ENCODE peak calls at places on chromosomes 1 and 21, in six cellular contexts. N is H9, J is brain microvascular endothelial cell, B is AG09309, A is omental fat pad, V is GM10248. U is an unnamed sample.

GRCh38 chr21:45356653-45357435 is 48.1 kb upstream of the COL18A1 start:
- DNase-seq in B (no peak), V (no peak), J (no peak), A (no peak), N (no peak), U (no peak)

GRCh38 chr1:91555821-91556531 is 55.3 kb downstream of the CDC7 start:
- DNase-seq in B (peak), A (no peak), V (no peak), N (no peak), J (peak), U (peak)

GRCh38 chr1:111199881-111200801 is at the start of gene DENND2D:
- DNase-seq in A (no peak), B (no peak), N (no peak), J (no peak), V (no peak), U (peak)

GRCh38 chr1:9615316-9616063 is 26.8 kb downstream of the TMEM201 start:
- DNase-seq in N (peak), J (peak), B (no peak), A (no peak), V (peak), U (peak)

GRCh38 chr1:51558375-51558924 is 39.4 kb upstream of the EPS15 start:
- DNase-seq in B (peak), A (no peak), V (no peak), J (peak), N (peak), U (no peak)

GRCh38 chr1:16275591-16275990 is 38.6 kb upstream of the CPLANE2 start:
- DNase-seq in V (no peak), A (no peak), B (no peak), J (no peak), N (no peak), U (no peak)

GRCh38 chr1:174013864-174014418 is 8.2 kb downstream of the RC3H1 start:
- DNase-seq in B (no peak), N (no peak), A (no peak), J (no peak), V (no peak), U (no peak)

GRCh38 chr1:156502749-156503671 is 2.4 kb upstream of the MEF2D start:
- DNase-seq in B (peak), N (peak), A (no peak), J (peak), V (no peak), U (no peak)

GRCh38 chr1:165352442-165353293 is 3.8 kb downstream of the LMX1A start:
- DNase-seq in N (peak), A (no peak), J (no peak), V (no peak), B (no peak), U (no peak)

GRCh38 chr21:45076245-45076661 is 1.9 kb downstream of the ADARB1 start:
- DNase-seq in N (peak), B (no peak), A (no peak), J (peak), V (no peak), U (peak)

GRCh38 chr1:201307760-201308499 is 24.6 kb downstream of the PKP1 start:
- DNase-seq in J (no peak), V (no peak), N (no peak), A (no peak), B (no peak), U (no peak)

GRCh38 chr1:151512801-151513625 is 1.8 kb downstream of the CGN start:
- DNase-seq in J (no peak), N (peak), B (no peak), A (no peak), V (no peak), U (no peak)

GRCh38 chr21:39612233-39613028 is at the start of gene B3GALT5:
- DNase-seq in J (no peak), V (no peak), B (no peak), N (peak), A (no peak), U (no peak)

GRCh38 chr21:32611471-32611997 is 643 bp downstream of the CFAP298 start:
- DNase-seq in A (no peak), B (no peak), V (peak), J (peak), N (no peak), U (peak)

GRCh38 chr1:10888289-10888688 is 91.8 kb upstream of the CASZ1 start:
- DNase-seq in J (no peak), A (no peak), V (no peak), N (peak), B (no peak), U (no peak)

GRCh38 chr1:89987170-89987819 is 7.6 kb upstream of the ZNF326 start:
- DNase-seq in B (peak), A (no peak), N (peak), J (peak), V (peak), U (peak)

GRCh38 chr21:28068455-28069358 is 924.0 kb downstream of the LTN1 start:
- DNase-seq in V (no peak), J (no peak), N (no peak), A (no peak), B (no peak), U (no peak)

DNA sequence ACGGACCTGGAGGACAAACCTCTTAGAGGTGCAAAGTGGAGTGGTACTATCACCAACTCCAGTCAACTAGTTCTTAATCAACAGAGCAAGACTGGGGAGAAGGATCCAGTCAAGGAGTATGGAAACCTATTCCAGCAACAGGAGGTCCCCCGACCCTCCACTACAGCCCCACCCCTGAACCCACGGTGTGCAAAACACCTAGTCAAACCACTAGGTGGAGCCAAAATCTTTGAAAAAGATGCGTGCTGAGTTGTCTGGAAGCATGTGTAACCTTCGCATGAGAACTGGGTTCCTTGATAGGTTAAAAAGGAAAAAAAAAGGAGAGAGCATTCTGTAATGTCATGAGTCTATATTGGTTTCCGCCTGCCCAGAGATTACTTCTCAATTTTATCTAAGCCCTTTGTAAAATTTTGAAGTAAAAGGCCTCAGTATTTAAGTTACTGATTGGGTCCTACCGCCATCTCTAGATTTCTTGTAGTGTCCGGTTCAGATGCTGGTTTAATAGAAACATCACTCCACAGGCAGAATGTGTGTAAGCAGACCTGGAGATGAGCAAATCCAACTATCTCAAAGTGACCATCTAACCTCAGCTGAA is 81.9 kb upstream of the HAO2 start:
- DNase-seq in N (peak), B (no peak), V (peak), J (peak), A (no peak), U (peak)
- TF ChIP-seq CTCF in N (peak), B (peak), V (peak), J (peak), A (no peak), U (peak)

DNA sequence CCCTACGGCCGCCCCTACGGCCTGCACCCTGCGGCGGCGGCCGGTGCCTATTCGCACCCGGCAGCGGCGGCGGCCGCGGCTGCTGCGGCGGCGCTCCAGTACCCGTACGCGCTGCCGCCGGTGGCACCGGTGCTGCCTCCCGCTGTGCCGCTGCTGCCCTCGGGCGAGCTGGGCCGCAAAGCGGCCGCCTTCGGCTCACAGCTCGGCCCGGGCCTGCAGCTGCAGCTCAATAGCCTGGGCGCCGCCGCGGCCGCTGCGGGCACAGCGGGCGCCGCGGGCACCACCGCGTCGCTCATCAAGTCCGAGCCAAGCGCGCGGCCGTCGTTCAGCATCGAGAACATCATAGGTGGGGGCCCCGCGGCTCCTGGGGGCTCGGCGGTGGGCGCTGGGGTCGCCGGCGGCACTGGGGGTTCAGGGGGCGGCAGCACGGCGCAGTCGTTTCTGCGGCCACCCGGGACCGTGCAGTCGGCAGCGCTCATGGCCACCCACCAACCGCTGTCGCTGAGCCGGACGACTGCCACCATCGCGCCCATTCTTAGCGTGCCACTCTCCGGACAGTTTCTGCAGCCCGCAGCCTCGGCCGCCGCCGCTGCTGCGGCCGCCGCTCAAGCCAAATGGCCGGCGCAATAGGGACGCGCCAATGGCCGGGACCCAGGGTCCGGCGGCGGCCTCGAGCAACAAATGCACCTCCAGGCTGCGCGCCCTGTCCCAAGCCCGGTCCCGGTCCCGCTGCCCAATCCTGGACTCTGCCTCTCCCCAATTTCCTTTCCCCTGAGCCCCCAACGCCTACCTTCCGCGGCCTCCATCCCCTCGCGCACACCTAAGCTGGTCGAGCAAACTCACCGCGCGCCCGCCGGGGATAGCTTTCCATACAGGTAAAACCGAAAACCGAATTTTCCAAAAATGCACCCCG is 1.8 kb downstream of the FOXD3 start:
- DNase-seq in N (peak), A (no peak), J (no peak), V (no peak), B (no peak), U (no peak)
- TF ChIP-seq CTCF in N (no peak), A (no peak), J (no peak), V (no peak), B (no peak), U (no peak)

GRCh38 chr1:26541816-26542711 is 12.5 kb downstream of the RPS6KA1 start:
- DNase-seq in B (peak), J (no peak), A (peak), N (peak), V (peak), U (peak)
- TF ChIP-seq CTCF in B (peak), J (peak), A (no peak), N (peak), V (peak), U (peak)

GRCh38 chr1:88552226-88552625 is 131.8 kb upstream of the PKN2 start:
- DNase-seq in J (no peak), B (no peak), A (no peak), V (no peak), N (no peak), U (no peak)
- TF ChIP-seq CTCF in J (no peak), B (no peak), A (no peak), V (no peak), N (peak), U (no peak)

DNA sequence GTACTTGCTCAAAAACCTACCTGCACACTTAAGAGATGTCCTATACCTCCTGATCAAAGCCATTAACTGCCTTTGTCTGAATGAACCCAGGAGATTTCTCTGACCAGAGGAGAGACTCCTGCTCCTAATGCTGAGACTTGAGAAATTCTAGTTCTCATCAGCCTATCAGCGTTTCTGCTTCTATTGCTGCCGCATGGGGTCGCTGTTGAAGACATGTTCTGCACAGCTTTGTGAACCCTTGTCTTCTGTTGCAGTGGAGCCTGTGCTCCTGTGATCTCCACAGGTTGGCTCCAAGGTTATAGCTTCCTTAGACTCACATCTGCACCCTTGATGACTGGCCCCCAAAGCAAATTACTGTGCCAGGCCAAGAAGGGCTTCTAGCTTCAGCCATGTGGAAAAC is 40.2 kb downstream of the EDN2 start:
- DNase-seq in B (no peak), J (no peak), V (no peak), N (no peak), A (no peak), U (peak)
- TF ChIP-seq CTCF in B (peak), J (peak), V (no peak), N (peak), A (no peak), U (peak)

GRCh38 chr1:13730751-13731482 is 30.9 kb downstream of the PRDM2 start:
- DNase-seq in J (no peak), B (no peak), N (no peak), A (no peak), V (peak), U (peak)

GRCh38 chr1:13728104-13728503 is 28.1 kb downstream of the PRDM2 start:
- DNase-seq in N (no peak), A (no peak), V (peak), B (no peak), J (no peak), U (no peak)

GRCh38 chr1:13723810-13724209 is 23.8 kb downstream of the PRDM2 start:
- DNase-seq in A (no peak), J (no peak), V (no peak), B (no peak), N (no peak), U (no peak)

GRCh38 chr1:13730301-13730700 is 30.3 kb downstream of the PRDM2 start:
- DNase-seq in J (no peak), B (no peak), A (no peak), N (no peak), V (no peak), U (no peak)

GRCh38 chr1:13725714-13726175 is 25.8 kb downstream of the PRDM2 start:
- DNase-seq in V (peak), J (peak), N (no peak), A (no peak), B (peak), U (peak)
- TF ChIP-seq CTCF in V (peak), J (peak), N (peak), A (no peak), B (peak), U (peak)

U was measured in activated CD8-positive, alpha-beta T cell treated with anti-CD3 and anti-CD28 coated beads for 36 hours.